ENCODE peak calls at places on chromosomes 11 and 22, in ten cellular contexts. One of them, this sample, is unnamed.

GRCh38 chr11:113730887-113731726 is 25.0 kb upstream of the TMPRSS5 start:
- DNase-seq in EL: peak; percentile 62
- DNase-seq in ACHN: peak; percentile 49
- DNase-seq in coronary artery: no peak
- DNase-seq in activated naive CD4-positive, alpha-beta T cell: no peak
- DNase-seq in CD4-positive, CD25-positive, alpha-beta regulatory T cell: no peak
- DNase-seq in amniotic epithelial cell: peak; percentile 74
- DNase-seq in upper lobe of right lung: no peak
- DNase-seq in A673: peak; percentile 54
- DNase-seq in skeletal muscle cell: peak; percentile 33
- DNase-seq in this sample: peak; percentile 70

GRCh38 chr11:35288817-35289541 is 130.4 kb downstream of the SLC1A2 start:
- DNase-seq in EL: peak; percentile 89
- DNase-seq in ACHN: peak; percentile 61
- DNase-seq in coronary artery: no peak
- DNase-seq in activated naive CD4-positive, alpha-beta T cell: no peak
- DNase-seq in CD4-positive, CD25-positive, alpha-beta regulatory T cell: no peak
- DNase-seq in amniotic epithelial cell: peak; percentile 70
- DNase-seq in upper lobe of right lung: no peak
- DNase-seq in A673: no peak
- DNase-seq in skeletal muscle cell: no peak
- DNase-seq in this sample: peak; percentile 22

GRCh38 chr22:22357024-22357868 is 112.7 kb downstream of the VPREB1 start:
- DNase-seq in EL: peak; percentile 66
- DNase-seq in ACHN: peak; percentile 76
- DNase-seq in coronary artery: no peak
- DNase-seq in activated naive CD4-positive, alpha-beta T cell: peak; percentile 34
- DNase-seq in CD4-positive, CD25-positive, alpha-beta regulatory T cell: peak; percentile 37
- DNase-seq in amniotic epithelial cell: peak; percentile 46
- DNase-seq in upper lobe of right lung: peak; percentile 80
- DNase-seq in A673: peak; percentile 76
- DNase-seq in skeletal muscle cell: no peak
- DNase-seq in this sample: peak; percentile 80

GRCh38 chr22:48353116-48353947 is 1474.3 kb downstream of the BRD1 start:
- DNase-seq in EL: peak; percentile 38
- DNase-seq in ACHN: no peak
- DNase-seq in coronary artery: no peak
- DNase-seq in activated naive CD4-positive, alpha-beta T cell: no peak
- DNase-seq in CD4-positive, CD25-positive, alpha-beta regulatory T cell: no peak
- DNase-seq in amniotic epithelial cell: no peak
- DNase-seq in upper lobe of right lung: peak; percentile 51
- DNase-seq in A673: no peak
- DNase-seq in skeletal muscle cell: no peak
- DNase-seq in this sample: no peak

GRCh38 chr11:60775420-60775961 is 9.6 kb upstream of the MS4A10 start:
- DNase-seq in EL: peak; percentile 90
- DNase-seq in ACHN: peak; percentile 70
- DNase-seq in coronary artery: peak; percentile 79
- DNase-seq in activated naive CD4-positive, alpha-beta T cell: peak; percentile 67
- DNase-seq in CD4-positive, CD25-positive, alpha-beta regulatory T cell: peak; percentile 56
- DNase-seq in amniotic epithelial cell: peak; percentile 86
- DNase-seq in upper lobe of right lung: peak; percentile 72
- DNase-seq in A673: peak; percentile 96
- DNase-seq in skeletal muscle cell: peak; percentile 73
- DNase-seq in this sample: peak; percentile 86

GRCh38 chr22:44384981-44385610 is 72.3 kb upstream of the SHISAL1 start:
- DNase-seq in EL: no peak
- DNase-seq in ACHN: no peak
- DNase-seq in coronary artery: no peak
- DNase-seq in activated naive CD4-positive, alpha-beta T cell: no peak
- DNase-seq in CD4-positive, CD25-positive, alpha-beta regulatory T cell: no peak
- DNase-seq in amniotic epithelial cell: no peak
- DNase-seq in upper lobe of right lung: peak; percentile 46
- DNase-seq in A673: no peak
- DNase-seq in skeletal muscle cell: no peak
- DNase-seq in this sample: no peak

GRCh38 chr22:19178659-19179471 is at the start of gene SLC25A1:
- DNase-seq in EL: peak; percentile 91
- DNase-seq in ACHN: peak; percentile 89
- DNase-seq in coronary artery: peak; percentile 94
- DNase-seq in activated naive CD4-positive, alpha-beta T cell: peak; percentile 48
- DNase-seq in CD4-positive, CD25-positive, alpha-beta regulatory T cell: peak; percentile 77
- DNase-seq in amniotic epithelial cell: peak; percentile 74
- DNase-seq in upper lobe of right lung: peak; percentile 97
- DNase-seq in A673: peak; percentile 93
- DNase-seq in skeletal muscle cell: peak; percentile 55
- DNase-seq in this sample: peak; percentile 92

GRCh38 chr11:3037945-3038271 is 19.3 kb downstream of the CARS1 start:
- DNase-seq in EL: no peak
- DNase-seq in ACHN: no peak
- DNase-seq in coronary artery: no peak
- DNase-seq in activated naive CD4-positive, alpha-beta T cell: no peak
- DNase-seq in CD4-positive, CD25-positive, alpha-beta regulatory T cell: no peak
- DNase-seq in amniotic epithelial cell: no peak
- DNase-seq in upper lobe of right lung: no peak
- DNase-seq in A673: no peak
- DNase-seq in skeletal muscle cell: no peak
- DNase-seq in this sample: no peak

GRCh38 chr11:36012410-36012809 is 68.5 kb downstream of the LDLRAD3 start:
- DNase-seq in EL: peak; percentile 53
- DNase-seq in ACHN: no peak
- DNase-seq in coronary artery: no peak
- DNase-seq in activated naive CD4-positive, alpha-beta T cell: no peak
- DNase-seq in CD4-positive, CD25-positive, alpha-beta regulatory T cell: no peak
- DNase-seq in amniotic epithelial cell: peak; percentile 79
- DNase-seq in upper lobe of right lung: no peak
- DNase-seq in A673: no peak
- DNase-seq in skeletal muscle cell: no peak
- DNase-seq in this sample: peak; percentile 67

GRCh38 chr22:39990688-39991087 is 4.1 kb upstream of the FAM83F start:
- DNase-seq in EL: no peak
- DNase-seq in ACHN: no peak
- DNase-seq in coronary artery: no peak
- DNase-seq in activated naive CD4-positive, alpha-beta T cell: no peak
- DNase-seq in CD4-positive, CD25-positive, alpha-beta regulatory T cell: no peak
- DNase-seq in amniotic epithelial cell: no peak
- DNase-seq in upper lobe of right lung: no peak
- DNase-seq in A673: no peak
- DNase-seq in skeletal muscle cell: no peak
- DNase-seq in this sample: no peak

GRCh38 chr11:114163231-114163631 is 103.7 kb downstream of the ZBTB16 start:
- DNase-seq in EL: no peak
- DNase-seq in ACHN: no peak
- DNase-seq in coronary artery: no peak
- DNase-seq in activated naive CD4-positive, alpha-beta T cell: no peak
- DNase-seq in CD4-positive, CD25-positive, alpha-beta regulatory T cell: no peak
- DNase-seq in amniotic epithelial cell: peak; percentile 93
- DNase-seq in upper lobe of right lung: no peak
- DNase-seq in A673: no peak
- DNase-seq in skeletal muscle cell: no peak
- DNase-seq in this sample: peak; percentile 67

GRCh38 chr11:65931773-65932557 is 12.7 kb downstream of the DRAP1 start:
- DNase-seq in EL: no peak
- DNase-seq in ACHN: no peak
- DNase-seq in coronary artery: no peak
- DNase-seq in activated naive CD4-positive, alpha-beta T cell: no peak
- DNase-seq in CD4-positive, CD25-positive, alpha-beta regulatory T cell: no peak
- DNase-seq in amniotic epithelial cell: no peak
- DNase-seq in upper lobe of right lung: no peak
- DNase-seq in A673: no peak
- DNase-seq in skeletal muscle cell: no peak
- DNase-seq in this sample: no peak

GRCh38 chr11:33733978-33734377 is 2.2 kb downstream of the CD59 start:
- DNase-seq in EL: no peak
- DNase-seq in ACHN: no peak
- DNase-seq in coronary artery: no peak
- DNase-seq in activated naive CD4-positive, alpha-beta T cell: no peak
- DNase-seq in CD4-positive, CD25-positive, alpha-beta regulatory T cell: no peak
- DNase-seq in amniotic epithelial cell: peak; percentile 11
- DNase-seq in upper lobe of right lung: no peak
- DNase-seq in A673: no peak
- DNase-seq in skeletal muscle cell: no peak
- DNase-seq in this sample: no peak

GRCh38 chr11:63510360-63511130 is 4.7 kb downstream of the LGALS12 start:
- DNase-seq in EL: peak; percentile 53
- DNase-seq in ACHN: no peak
- DNase-seq in coronary artery: no peak
- DNase-seq in activated naive CD4-positive, alpha-beta T cell: no peak
- DNase-seq in CD4-positive, CD25-positive, alpha-beta regulatory T cell: no peak
- DNase-seq in amniotic epithelial cell: peak; percentile 77
- DNase-seq in upper lobe of right lung: peak; percentile 75
- DNase-seq in A673: no peak
- DNase-seq in skeletal muscle cell: peak; percentile 41
- DNase-seq in this sample: no peak

GRCh38 chr11:68843052-68843561 is 1.4 kb upstream of the CPT1A start:
- DNase-seq in EL: peak; percentile 28
- DNase-seq in ACHN: no peak
- DNase-seq in coronary artery: no peak
- DNase-seq in activated naive CD4-positive, alpha-beta T cell: peak; percentile 23
- DNase-seq in CD4-positive, CD25-positive, alpha-beta regulatory T cell: peak; percentile 44
- DNase-seq in amniotic epithelial cell: peak; percentile 54
- DNase-seq in upper lobe of right lung: no peak
- DNase-seq in A673: peak; percentile 62
- DNase-seq in skeletal muscle cell: no peak
- DNase-seq in this sample: no peak

GRCh38 chr11:44308923-44309482 is 936 bp downstream of the ALX4 start:
- DNase-seq in EL: peak; percentile 46
- DNase-seq in ACHN: no peak
- DNase-seq in coronary artery: no peak
- DNase-seq in activated naive CD4-positive, alpha-beta T cell: no peak
- DNase-seq in CD4-positive, CD25-positive, alpha-beta regulatory T cell: no peak
- DNase-seq in amniotic epithelial cell: no peak
- DNase-seq in upper lobe of right lung: no peak
- DNase-seq in A673: no peak
- DNase-seq in skeletal muscle cell: no peak
- DNase-seq in this sample: no peak

GRCh38 chr11:111633248-111633647 is 31.0 kb downstream of the SIK2 start:
- DNase-seq in EL: no peak
- DNase-seq in ACHN: no peak
- DNase-seq in coronary artery: no peak
- DNase-seq in activated naive CD4-positive, alpha-beta T cell: no peak
- DNase-seq in CD4-positive, CD25-positive, alpha-beta regulatory T cell: no peak
- DNase-seq in amniotic epithelial cell: no peak
- DNase-seq in upper lobe of right lung: no peak
- DNase-seq in A673: peak; percentile 26
- DNase-seq in skeletal muscle cell: no peak
- DNase-seq in this sample: no peak

GRCh38 chr11:102385053-102385976 is 38.3 kb downstream of the BIRC2 start:
- DNase-seq in EL: no peak
- DNase-seq in ACHN: no peak
- DNase-seq in coronary artery: no peak
- DNase-seq in activated naive CD4-positive, alpha-beta T cell: no peak
- DNase-seq in CD4-positive, CD25-positive, alpha-beta regulatory T cell: no peak
- DNase-seq in amniotic epithelial cell: no peak
- DNase-seq in upper lobe of right lung: no peak
- DNase-seq in A673: no peak
- DNase-seq in skeletal muscle cell: no peak
- DNase-seq in this sample: no peak

GRCh38 chr11:2929880-2930704 is 872 bp upstream of the PHLDA2 start:
- DNase-seq in EL: peak; percentile 76
- DNase-seq in ACHN: peak; percentile 49
- DNase-seq in coronary artery: no peak
- DNase-seq in activated naive CD4-positive, alpha-beta T cell: no peak
- DNase-seq in CD4-positive, CD25-positive, alpha-beta regulatory T cell: no peak
- DNase-seq in amniotic epithelial cell: peak; percentile 36
- DNase-seq in upper lobe of right lung: peak; percentile 82
- DNase-seq in A673: peak; percentile 78
- DNase-seq in skeletal muscle cell: no peak
- DNase-seq in this sample: peak; percentile 63

GRCh38 chr11:2398664-2399355 is 1.7 kb upstream of the TSSC4 start:
- DNase-seq in EL: no peak
- DNase-seq in ACHN: no peak
- DNase-seq in coronary artery: no peak
- DNase-seq in activated naive CD4-positive, alpha-beta T cell: no peak
- DNase-seq in CD4-positive, CD25-positive, alpha-beta regulatory T cell: no peak
- DNase-seq in amniotic epithelial cell: no peak
- DNase-seq in upper lobe of right lung: no peak
- DNase-seq in A673: no peak
- DNase-seq in skeletal muscle cell: no peak
- DNase-seq in this sample: no peak

GRCh38 chr11:130323452-130324448 is 9.0 kb upstream of the ZBTB44 start:
- DNase-seq in EL: no peak
- DNase-seq in ACHN: no peak
- DNase-seq in coronary artery: no peak
- DNase-seq in activated naive CD4-positive, alpha-beta T cell: no peak
- DNase-seq in CD4-positive, CD25-positive, alpha-beta regulatory T cell: no peak
- DNase-seq in amniotic epithelial cell: peak; percentile 88
- DNase-seq in upper lobe of right lung: no peak
- DNase-seq in A673: no peak
- DNase-seq in skeletal muscle cell: no peak
- DNase-seq in this sample: peak; percentile 45

GRCh38 chr11:129702410-129703390 is 112.9 kb upstream of the TMEM45B start:
- DNase-seq in EL: no peak
- DNase-seq in ACHN: no peak
- DNase-seq in coronary artery: no peak
- DNase-seq in activated naive CD4-positive, alpha-beta T cell: no peak
- DNase-seq in CD4-positive, CD25-positive, alpha-beta regulatory T cell: no peak
- DNase-seq in amniotic epithelial cell: no peak
- DNase-seq in upper lobe of right lung: no peak
- DNase-seq in A673: no peak
- DNase-seq in skeletal muscle cell: no peak
- DNase-seq in this sample: peak; percentile 95

GRCh38 chr22:39994046-39994565 is 648 bp upstream of the FAM83F start:
- DNase-seq in EL: no peak
- DNase-seq in ACHN: no peak
- DNase-seq in coronary artery: no peak
- DNase-seq in activated naive CD4-positive, alpha-beta T cell: no peak
- DNase-seq in CD4-positive, CD25-positive, alpha-beta regulatory T cell: peak; percentile 34
- DNase-seq in amniotic epithelial cell: no peak
- DNase-seq in upper lobe of right lung: no peak
- DNase-seq in A673: no peak
- DNase-seq in skeletal muscle cell: no peak
- DNase-seq in this sample: peak; percentile 62

GRCh38 chr11:70242885-70243284 is 27.6 kb upstream of the PPFIA1 start:
- DNase-seq in EL: no peak
- DNase-seq in ACHN: no peak
- DNase-seq in coronary artery: no peak
- DNase-seq in activated naive CD4-positive, alpha-beta T cell: no peak
- DNase-seq in CD4-positive, CD25-positive, alpha-beta regulatory T cell: no peak
- DNase-seq in amniotic epithelial cell: no peak
- DNase-seq in upper lobe of right lung: no peak
- DNase-seq in A673: no peak
- DNase-seq in skeletal muscle cell: no peak
- DNase-seq in this sample: no peak

GRCh38 chr11:117145393-117145761 is 1.3 kb downstream of the PAFAH1B2 start:
- DNase-seq in EL: peak; percentile 65
- DNase-seq in ACHN: peak; percentile 59
- DNase-seq in coronary artery: no peak
- DNase-seq in activated naive CD4-positive, alpha-beta T cell: no peak
- DNase-seq in CD4-positive, CD25-positive, alpha-beta regulatory T cell: no peak
- DNase-seq in amniotic epithelial cell: peak; percentile 75
- DNase-seq in upper lobe of right lung: no peak
- DNase-seq in A673: peak; percentile 70
- DNase-seq in skeletal muscle cell: no peak
- DNase-seq in this sample: peak; percentile 34

GRCh38 chr11:2795491-2795991 is 90.0 kb downstream of the CDKN1C start:
- DNase-seq in EL: no peak
- DNase-seq in ACHN: no peak
- DNase-seq in coronary artery: peak; percentile 65
- DNase-seq in activated naive CD4-positive, alpha-beta T cell: no peak
- DNase-seq in CD4-positive, CD25-positive, alpha-beta regulatory T cell: no peak
- DNase-seq in amniotic epithelial cell: no peak
- DNase-seq in upper lobe of right lung: peak; percentile 52
- DNase-seq in A673: no peak
- DNase-seq in skeletal muscle cell: no peak
- DNase-seq in this sample: no peak

GRCh38 chr11:109421981-109422590 is at the start of gene C11orf87:
- DNase-seq in EL: peak; percentile 38
- DNase-seq in ACHN: no peak
- DNase-seq in coronary artery: no peak
- DNase-seq in activated naive CD4-positive, alpha-beta T cell: no peak
- DNase-seq in CD4-positive, CD25-positive, alpha-beta regulatory T cell: no peak
- DNase-seq in amniotic epithelial cell: no peak
- DNase-seq in upper lobe of right lung: peak; percentile 54
- DNase-seq in A673: no peak
- DNase-seq in skeletal muscle cell: no peak
- DNase-seq in this sample: peak; percentile 18